ENCODE peak calls at places on chromosomes 6 and 20, in six cellular contexts. E, Y, V, L, F and R are unnamed samples.

GRCh38 chr6:157329829-157330228 is 6.5 kb upstream of the TMEM242 start:
- DNase-seq in V (no peak), L (no peak), Y (no peak), E (no peak), F (no peak), R (no peak)

GRCh38 chr20:41052742-41053419 is 24.3 kb downstream of the TOP1 start:
- DNase-seq in E (no peak), Y (no peak), V (no peak), F (no peak), L (no peak), R (no peak)

GRCh38 chr6:129645371-129646139 is 64.4 kb downstream of the ARHGAP18 start:
- DNase-seq in F (no peak), Y (no peak), E (no peak), V (no peak), L (no peak), R (no peak)

GRCh38 chr6:160513836-160514235 is 150.2 kb downstream of the LPA start:
- DNase-seq in E (no peak), Y (no peak), V (no peak), L (no peak), F (no peak), R (no peak)

GRCh38 chr6:99458319-99458718 is 33.2 kb upstream of the PNISR start:
- DNase-seq in L (peak; percentile 51), F (no peak), E (no peak), V (no peak), Y (peak; percentile 43), R (no peak)

GRCh38 chr6:139361211-139361610 is 13.2 kb downstream of the CITED2 start:
- DNase-seq in Y (peak; percentile 27), V (no peak), E (no peak), F (no peak), L (no peak), R (no peak)

GRCh38 chr6:137258170-137258569 is 39.0 kb upstream of the IFNGR1 start:
- DNase-seq in F (no peak), Y (no peak), V (peak; percentile 68), E (peak; percentile 10), L (no peak), R (no peak)

GRCh38 chr6:170369439-170369838 is 62.9 kb downstream of the FAM120B start:
- DNase-seq in F (no peak), V (no peak), E (no peak), Y (no peak), L (no peak), R (no peak)

GRCh38 chr6:102195311-102195710 is 801.8 kb downstream of the GRIK2 start:
- DNase-seq in F (no peak), L (no peak), V (no peak), E (no peak), Y (no peak), R (no peak)

GRCh38 chr6:5998741-5999687 is 7.7 kb downstream of the NRN1 start:
- DNase-seq in L (peak; percentile 89), F (no peak), V (peak; percentile 84), E (no peak), Y (no peak), R (peak; percentile 77)

DNA sequence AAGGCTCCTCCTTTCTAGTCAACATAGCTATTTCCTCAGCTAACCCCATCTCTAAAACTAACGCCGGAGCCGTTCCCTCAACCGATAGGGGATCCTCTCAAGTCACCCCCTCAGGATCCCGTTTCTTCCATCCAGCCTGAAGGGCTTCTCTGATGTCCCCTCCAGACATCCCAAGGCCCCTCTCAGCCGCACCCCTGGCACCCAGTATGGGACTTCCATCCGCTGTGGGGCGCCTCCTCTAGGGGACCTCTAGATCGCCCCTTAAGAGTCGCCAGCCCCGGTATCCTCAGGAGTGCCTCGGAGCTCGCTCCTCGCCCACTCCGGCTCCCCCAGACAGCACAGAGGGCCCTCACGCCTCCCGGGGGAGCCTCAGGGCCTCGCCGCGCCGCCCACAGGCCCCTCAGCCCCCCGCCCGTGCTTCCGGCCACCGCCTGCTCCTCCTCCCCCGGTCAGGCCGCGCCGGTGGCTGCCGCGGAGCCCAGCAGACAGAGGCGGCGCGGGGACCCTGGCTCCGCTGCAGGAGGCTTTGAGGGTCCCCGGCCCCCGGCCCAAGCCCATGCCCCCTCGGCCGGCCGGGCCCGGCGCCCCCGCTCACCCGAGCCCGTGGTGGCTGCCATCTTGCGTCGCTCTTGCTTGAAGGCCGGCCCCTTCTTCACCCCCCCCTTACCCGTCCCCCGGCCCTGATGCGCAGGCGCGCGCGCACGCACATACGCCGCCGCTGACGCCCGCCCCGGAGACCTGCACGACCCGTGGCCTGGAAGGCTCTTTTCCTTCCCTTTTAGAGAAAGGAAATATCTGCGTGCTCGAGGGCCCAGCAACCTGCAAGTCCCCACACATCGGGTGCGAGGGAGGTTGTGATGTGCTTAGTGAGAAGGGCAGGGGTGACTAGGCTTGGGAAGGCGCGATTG is at the start of gene UBE2V1:
- DNase-seq in Y (peak; percentile 90), E (peak; percentile 87), F (no peak), L (peak; percentile 95), V (peak; percentile 99), R (peak; percentile 90)
- H3K4me1 ChIP-seq in Y (peaks cover 58% of the 10 kb centered on the region), E (peaks cover 69% of the 10 kb centered on the region), F (peaks cover 57% of the 10 kb centered on the region), L (peaks cover 3% of the 10 kb centered on the region), V (peaks cover 38% of the 10 kb centered on the region), R (peaks cover 15% of the 10 kb centered on the region)

DNA sequence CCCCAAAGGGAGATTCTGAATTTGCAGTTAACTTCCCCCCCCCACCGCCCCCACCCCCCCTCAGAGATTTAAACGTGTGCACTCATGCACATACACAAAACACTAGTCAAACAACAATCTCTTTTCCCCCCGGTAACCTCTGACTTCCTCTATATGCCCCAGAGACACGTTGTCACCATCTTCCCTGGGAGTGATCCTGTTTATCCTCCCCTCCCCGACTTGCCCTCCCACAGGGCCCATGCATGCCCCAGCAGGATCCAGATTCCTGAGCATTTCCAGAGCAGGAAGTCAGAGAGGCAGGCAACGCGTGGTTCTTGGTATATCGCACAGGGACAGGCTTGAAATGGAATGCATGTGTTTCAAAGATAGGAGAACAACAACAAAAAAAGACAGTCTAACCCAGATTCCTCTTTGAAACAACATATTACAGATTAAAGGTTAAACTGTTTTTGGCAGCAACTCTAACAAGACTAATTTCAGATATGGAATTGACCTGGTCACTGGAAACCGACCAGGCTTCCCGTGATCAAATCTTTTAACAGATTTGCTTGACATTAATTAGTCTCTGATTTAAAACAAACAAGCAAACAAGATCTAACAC is 1.3 kb downstream of the BLCAP start:
- DNase-seq in E (no peak), F (no peak), Y (peak; percentile 45), L (peak; percentile 94), V (no peak), R (no peak)
- H3K4me1 ChIP-seq in E (peaks cover 42% of the 10 kb centered on the region), F (peaks cover 12% of the 10 kb centered on the region), Y (peaks cover 27% of the 10 kb centered on the region), L (no peaks in the 10 kb centered on the region), V (peaks cover 23% of the 10 kb centered on the region), R (peaks cover 6% of the 10 kb centered on the region)

DNA sequence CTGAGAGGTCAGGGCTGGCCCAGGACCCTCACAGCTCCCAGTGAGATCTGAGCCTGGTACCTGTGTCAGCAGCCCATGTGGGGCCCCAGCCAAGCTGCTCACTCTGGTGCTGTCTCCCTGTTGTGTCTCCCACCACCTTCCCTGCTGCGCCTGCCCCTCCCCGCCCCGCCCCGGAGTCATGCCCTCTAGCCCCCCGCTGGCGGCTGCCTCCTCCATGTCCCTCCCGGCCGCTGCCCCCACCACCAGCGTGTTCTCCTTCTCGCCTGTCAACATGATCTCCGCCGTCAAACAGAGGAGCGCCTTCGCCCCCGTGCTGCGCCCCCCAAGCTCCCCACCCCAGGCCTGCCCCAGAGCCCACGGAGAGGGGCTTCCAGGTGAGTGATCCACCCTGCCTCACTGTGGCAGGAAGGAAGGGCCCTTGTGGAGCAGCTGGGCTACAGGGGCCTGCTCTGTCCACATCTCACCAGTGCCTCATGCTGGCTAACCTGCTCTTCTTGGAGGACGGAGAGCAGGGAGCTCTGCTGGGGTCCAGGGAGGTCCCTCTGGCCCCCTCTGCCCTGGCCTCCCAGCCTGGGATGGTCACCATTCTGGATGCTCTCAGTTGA is 44.9 kb downstream of the CPXM1 start:
- DNase-seq in F (no peak), Y (no peak), V (no peak), E (no peak), L (no peak), R (no peak)
- H3K4me1 ChIP-seq in F (peaks cover 11% of the 10 kb centered on the region), Y (peaks cover 18% of the 10 kb centered on the region), V (peaks cover 19% of the 10 kb centered on the region), E (peaks cover 25% of the 10 kb centered on the region), L (no peaks in the 10 kb centered on the region), R (no peaks in the 10 kb centered on the region)

GRCh38 chr20:3502878-3503277 is 32.1 kb downstream of the ATRN start:
- DNase-seq in Y (no peak), F (no peak), V (no peak), L (no peak), E (no peak), R (no peak)

GRCh38 chr20:3510110-3510509 is 39.3 kb downstream of the ATRN start:
- DNase-seq in L (no peak), Y (no peak), E (no peak), F (no peak), V (no peak), R (no peak)

GRCh38 chr20:3509064-3509463 is 38.2 kb downstream of the ATRN start:
- DNase-seq in F (no peak), L (no peak), Y (no peak), E (no peak), V (no peak), R (no peak)

DNA sequence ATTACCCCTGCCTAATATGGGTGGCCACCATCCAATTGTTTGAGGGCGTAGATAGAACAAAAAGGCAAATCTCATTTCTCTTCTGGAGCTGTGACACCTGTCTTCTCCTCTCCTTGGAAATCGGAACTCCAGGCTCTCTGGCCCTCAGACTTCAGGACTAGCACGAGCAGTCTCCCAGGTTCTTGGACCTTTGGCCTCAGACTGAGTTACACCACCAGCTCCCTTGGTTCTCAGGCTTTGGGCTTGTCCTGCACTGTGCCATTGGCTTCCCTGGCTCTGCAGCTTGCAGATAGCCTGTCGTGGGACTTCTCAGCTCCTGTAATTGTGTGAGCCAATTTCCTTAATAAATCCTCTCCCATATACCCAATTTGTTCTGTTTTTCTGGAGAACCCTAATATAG is 34.3 kb downstream of the ATRN start:
- DNase-seq in E (no peak), V (no peak), F (no peak), Y (no peak), L (no peak), R (no peak)
- H3K4me1 ChIP-seq in E (no peaks in the 10 kb centered on the region), V (no peaks in the 10 kb centered on the region), F (peaks cover under 1% of the 10 kb centered on the region), Y (no peaks in the 10 kb centered on the region), L (no peaks in the 10 kb centered on the region), R (no peaks in the 10 kb centered on the region)